ENCODE peak calls at places on chromosomes 13 and 19, in six cellular contexts. R is SW 1271; I is lower lobe of right lung; W is stimulated activated CD4-positive, alpha-beta T cell treated with anti-CD3 and anti-CD28 coated beads, Interleukin-15, amount 100 ng/mL, for 1 hour; D is SJSA1; L is GM04503. O is an unnamed sample.

GRCh38 chr13:107124129-107124718 is 556.3 kb upstream of the ARGLU1 start:
- DNase-seq in R (no peak), I (no peak), W (no peak), D (no peak), L (no peak), O (no peak)

GRCh38 chr13:79501538-79502232 is 20.7 kb downstream of the NDFIP2 start:
- DNase-seq in R (no peak), I (no peak), W (no peak), D (no peak), L (no peak), O (no peak)

GRCh38 chr19:13007292-13008045 is 12.2 kb downstream of the NFIX start:
- DNase-seq in R (no peak), I (peak), W (no peak), D (no peak), L (no peak), O (peak)

GRCh38 chr19:12648088-12648487 is 18.5 kb downstream of the MAN2B1 start:
- DNase-seq in R (no peak), I (no peak), W (no peak), D (no peak), L (no peak), O (no peak)

GRCh38 chr19:9782282-9782681 is 13.7 kb upstream of the ZNF846 start:
- DNase-seq in R (no peak), I (no peak), W (no peak), D (no peak), L (no peak), O (no peak)

GRCh38 chr13:23610187-23610576 is 40.0 kb downstream of the TNFRSF19 start:
- DNase-seq in R (no peak), I (no peak), W (no peak), D (no peak), L (no peak), O (no peak)

GRCh38 chr13:94061316-94061715 is 418.2 kb downstream of the DCT start:
- DNase-seq in R (no peak), I (no peak), W (no peak), D (no peak), L (peak), O (no peak)

GRCh38 chr19:50059045-50059444 is 33.2 kb downstream of the ZNF473 start:
- DNase-seq in R (no peak), I (no peak), W (no peak), D (no peak), L (no peak), O (no peak)

GRCh38 chr19:42207767-42208259 is 9.7 kb downstream of the DEDD2 start:
- DNase-seq in R (peak), I (peak), W (no peak), D (peak), L (no peak), O (no peak)

GRCh38 chr19:7670150-7670784 is 1.4 kb downstream of the RETN start:
- DNase-seq in R (no peak), I (peak), W (no peak), D (no peak), L (no peak), O (no peak)

GRCh38 chr13:111652676-111653075 is 332.2 kb downstream of the TEX29 start:
- DNase-seq in R (no peak), I (no peak), W (no peak), D (peak), L (no peak), O (no peak)

GRCh38 chr19:32336259-32337111 is 8.9 kb upstream of the ZNF507 start:
- DNase-seq in R (peak), I (no peak), W (no peak), D (no peak), L (no peak), O (no peak)

GRCh38 chr19:15532779-15533521 is 24.6 kb downstream of the CYP4F22 start:
- DNase-seq in R (no peak), I (no peak), W (no peak), D (no peak), L (no peak), O (no peak)

GRCh38 chr13:79871594-79871993 is 390.6 kb downstream of the NDFIP2 start:
- DNase-seq in R (no peak), I (no peak), W (no peak), D (no peak), L (no peak), O (no peak)